ENCODE peak calls at places on chromosomes 4 and X, in seven cellular contexts. P is heart left ventricle, Q is Panc1, H is RWPE1, U is adrenal gland, G is AG04449, T is IMR-90. S is an unnamed sample.

GRCh38 chrX:123756320-123756719 is 23.5 kb upstream of the THOC2 start:
- DNase-seq in P (no peak), Q (no peak), H (no peak), U (peak), G (no peak), T (peak), S (no peak)

GRCh38 chr4:188930822-188931221 is 791.6 kb downstream of the TRIML1 start:
- DNase-seq in P (no peak), Q (no peak), H (no peak), U (no peak), G (no peak), T (no peak), S (peak)

GRCh38 chr4:135354876-135355275 is 1153.3 kb upstream of the PABPC4L start:
- DNase-seq in P (no peak), Q (no peak), H (no peak), U (no peak), G (peak), T (peak), S (no peak)

GRCh38 chrX:85243155-85243554 is 424 bp downstream of the SATL1 start:
- DNase-seq in P (no peak), Q (no peak), H (no peak), U (no peak), G (no peak), T (no peak), S (no peak)

GRCh38 chrX:123803331-123803983 is 56.4 kb upstream of the XIAP start:
- DNase-seq in P (peak), Q (peak), H (peak), U (peak), G (no peak), T (peak), S (peak)

GRCh38 chr4:15344041-15344440 is 83.8 kb upstream of the C1QTNF7 start:
- DNase-seq in P (no peak), Q (no peak), H (no peak), U (no peak), G (peak), T (peak), S (no peak)

GRCh38 chrX:108331126-108331909 is 106.9 kb downstream of the COL4A6 start:
- DNase-seq in P (no peak), Q (no peak), H (no peak), U (no peak), G (no peak), T (no peak), S (no peak)

GRCh38 chr4:3285558-3286334 is 7.1 kb upstream of the RGS12 start:
- DNase-seq in P (no peak), Q (no peak), H (peak), U (peak), G (no peak), T (peak), S (no peak)

GRCh38 chr4:147773261-147774184 is 41.6 kb downstream of the ARHGAP10 start:
- DNase-seq in P (no peak), Q (no peak), H (no peak), U (no peak), G (no peak), T (peak), S (no peak)

GRCh38 chrX:16946361-16946964 is at the start of gene REPS2:
- DNase-seq in P (peak), Q (no peak), H (peak), U (peak), G (no peak), T (peak), S (peak)

GRCh38 chr4:2795558-2796260 is 2.8 kb downstream of the SH3BP2 start:
- DNase-seq in P (peak), Q (no peak), H (no peak), U (no peak), G (no peak), T (no peak), S (peak)

GRCh38 chr4:163493643-163494359 is 689 bp upstream of the TMA16 start:
- DNase-seq in P (peak), Q (no peak), H (no peak), U (peak), G (no peak), T (no peak), S (no peak)

GRCh38 chrX:136268051-136269048 is 17.1 kb upstream of the MAP7D3 start:
- DNase-seq in P (peak), Q (no peak), H (peak), U (peak), G (no peak), T (peak), S (peak)

GRCh38 chrX:120568047-120568446 is 7.3 kb upstream of the CUL4B start:
- DNase-seq in P (no peak), Q (no peak), H (no peak), U (no peak), G (no peak), T (no peak), S (no peak)

GRCh38 chr4:54281060-54281781 is 52.1 kb downstream of the PDGFRA start:
- DNase-seq in P (peak), Q (no peak), H (peak), U (peak), G (peak), T (peak), S (no peak)

GRCh38 chr4:14915018-14915417 is 87.3 kb upstream of the CPEB2 start:
- DNase-seq in P (no peak), Q (no peak), H (no peak), U (no peak), G (no peak), T (no peak), S (no peak)

GRCh38 chr4:153634737-153635353 is 49.2 kb upstream of the TLR2 start:
- DNase-seq in P (no peak), Q (no peak), H (peak), U (no peak), G (no peak), T (peak), S (no peak)

GRCh38 chr4:140136509-140136908 is 17.5 kb downstream of the MAML3 start:
- DNase-seq in P (no peak), Q (no peak), H (peak), U (peak), G (no peak), T (peak), S (no peak)

GRCh38 chr4:26150948-26151347 is 169.9 kb upstream of the RBPJ start:
- DNase-seq in P (no peak), Q (no peak), H (peak), U (peak), G (no peak), T (peak), S (no peak)

GRCh38 chrX:2272337-2272736 is 228.4 kb downstream of the DHRSX start:
- DNase-seq in P (no peak), Q (no peak), H (no peak), U (no peak), G (no peak), T (no peak), S (no peak)

GRCh38 chrX:134774190-134775048 is 116.1 kb upstream of the PLAC1 start:
- DNase-seq in P (no peak), Q (no peak), H (no peak), U (no peak), G (no peak), T (peak), S (no peak)

GRCh38 chr4:25878676-25879075 is 15.9 kb upstream of the SEL1L3 start:
- DNase-seq in P (no peak), Q (no peak), H (no peak), U (no peak), G (no peak), T (no peak), S (no peak)

GRCh38 chr4:96352051-96352517 is 512.2 kb downstream of the PDHA2 start:
- DNase-seq in P (no peak), Q (peak), H (peak), U (no peak), G (no peak), T (no peak), S (peak)

GRCh38 chrX:46203115-46203514 is 342.1 kb downstream of the ZNF674 start:
- DNase-seq in P (no peak), Q (no peak), H (no peak), U (no peak), G (no peak), T (no peak), S (no peak)

GRCh38 chr4:186644316-186644638 is 79.4 kb downstream of the FAT1 start:
- DNase-seq in P (no peak), Q (no peak), H (no peak), U (no peak), G (no peak), T (no peak), S (no peak)

GRCh38 chrX:26557691-26558321 is 341.8 kb downstream of the MAGEB5 start:
- DNase-seq in P (no peak), Q (no peak), H (no peak), U (no peak), G (no peak), T (no peak), S (no peak)

GRCh38 chrX:118847676-118848075 is 24.1 kb downstream of the ZCCHC12 start:
- DNase-seq in P (no peak), Q (peak), H (peak), U (no peak), G (no peak), T (peak), S (peak)

GRCh38 chr4:153232768-153233167 is 28.5 kb downstream of the TRIM2 start:
- DNase-seq in P (peak), Q (no peak), H (no peak), U (no peak), G (no peak), T (no peak), S (peak)

GRCh38 chrX:129678176-129678880 is 23.6 kb upstream of the APLN start:
- DNase-seq in P (peak), Q (no peak), H (no peak), U (peak), G (no peak), T (no peak), S (no peak)

GRCh38 chr4:8284391-8284790 is 14.8 kb downstream of the HTRA3 start:
- DNase-seq in P (no peak), Q (no peak), H (no peak), U (no peak), G (no peak), T (no peak), S (no peak)

GRCh38 chr4:55398966-55399365 is 3.2 kb downstream of the TMEM165 start:
- DNase-seq in P (no peak), Q (no peak), H (no peak), U (no peak), G (no peak), T (peak), S (no peak)

GRCh38 chr4:56286763-56287162 is 100.5 kb downstream of the AASDH start:
- DNase-seq in P (no peak), Q (no peak), H (no peak), U (no peak), G (no peak), T (no peak), S (no peak)

GRCh38 chr4:121195649-121196048 is 31.5 kb upstream of the TNIP3 start:
- DNase-seq in P (no peak), Q (no peak), H (no peak), U (no peak), G (no peak), T (no peak), S (no peak)

GRCh38 chr4:150242820-150243458 is 164.7 kb downstream of the DCLK2 start:
- DNase-seq in P (no peak), Q (peak), H (peak), U (peak), G (no peak), T (peak), S (peak)

GRCh38 chr4:86497131-86497530 is 97.0 kb upstream of the PTPN13 start:
- DNase-seq in P (no peak), Q (no peak), H (peak), U (no peak), G (no peak), T (no peak), S (no peak)

GRCh38 chr4:40608628-40609027 is 21.0 kb downstream of the RBM47 start:
- DNase-seq in P (no peak), Q (no peak), H (no peak), U (no peak), G (peak), T (peak), S (no peak)

GRCh38 chr4:55405073-55405472 is 9.3 kb downstream of the TMEM165 start:
- DNase-seq in P (no peak), Q (no peak), H (no peak), U (peak), G (no peak), T (no peak), S (no peak)

GRCh38 chr4:123232439-123232838 is 164.2 kb upstream of the SPRY1 start:
- DNase-seq in P (no peak), Q (no peak), H (no peak), U (no peak), G (peak), T (peak), S (no peak)

GRCh38 chr4:134470544-134470943 is 269.0 kb upstream of the PABPC4L start:
- DNase-seq in P (peak), Q (no peak), H (no peak), U (peak), G (no peak), T (no peak), S (peak)

GRCh38 chrX:104987063-104987462 is 233.4 kb downstream of the TEX13A start:
- DNase-seq in P (no peak), Q (no peak), H (peak), U (no peak), G (no peak), T (no peak), S (no peak)

DNA sequence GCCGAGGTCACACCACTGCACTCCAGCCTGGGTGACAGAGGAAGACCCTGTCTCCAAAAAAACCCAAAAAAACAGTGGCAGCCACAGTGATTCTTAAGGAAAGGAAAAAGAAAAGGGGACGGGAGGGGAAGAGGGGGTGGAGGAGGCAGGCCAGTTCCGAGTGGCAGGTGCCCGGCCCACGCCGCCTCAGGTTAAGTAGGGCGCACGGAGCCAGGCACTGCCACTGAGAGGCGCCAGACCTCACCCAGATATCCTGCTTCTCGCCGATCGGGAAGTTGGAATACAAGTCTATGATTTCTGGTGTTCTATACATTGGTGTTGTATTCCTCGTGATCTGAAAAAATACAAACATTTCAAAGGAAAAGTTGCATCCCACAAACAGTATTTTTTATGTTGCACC is 35.9 kb downstream of the GAK start:
- DNase-seq in P (no peak), Q (no peak), H (no peak), U (no peak), G (no peak), T (no peak), S (no peak)
- TF ChIP-seq CTCF in P (no peak), Q (no peak), H (no peak), U (no peak), G (no peak), T (no peak), S (no peak)

GRCh38 chrX:53283567-53283966 is 2.2 kb upstream of the IQSEC2 start:
- DNase-seq in P (no peak), Q (no peak), H (no peak), U (no peak), G (no peak), T (no peak), S (no peak)

GRCh38 chrX:53284684-53285447 is 3.5 kb upstream of the IQSEC2 start:
- DNase-seq in P (peak), Q (no peak), H (no peak), U (peak), G (no peak), T (peak), S (peak)

GRCh38 chrX:53282313-53282712 is 929 bp upstream of the IQSEC2 start:
- DNase-seq in P (no peak), Q (no peak), H (no peak), U (no peak), G (no peak), T (no peak), S (no peak)

GRCh38 chrX:53281321-53281822 is at the start of gene IQSEC2:
- DNase-seq in P (peak), Q (no peak), H (peak), U (peak), G (no peak), T (peak), S (peak)

GRCh38 chrX:53283099-53283498 is 1.7 kb upstream of the IQSEC2 start:
- DNase-seq in P (no peak), Q (no peak), H (no peak), U (no peak), G (no peak), T (no peak), S (no peak)
- TF ChIP-seq CTCF in P (no peak), Q (no peak), H (no peak), U (no peak), G (no peak), T (no peak), S (no peak)

DNA sequence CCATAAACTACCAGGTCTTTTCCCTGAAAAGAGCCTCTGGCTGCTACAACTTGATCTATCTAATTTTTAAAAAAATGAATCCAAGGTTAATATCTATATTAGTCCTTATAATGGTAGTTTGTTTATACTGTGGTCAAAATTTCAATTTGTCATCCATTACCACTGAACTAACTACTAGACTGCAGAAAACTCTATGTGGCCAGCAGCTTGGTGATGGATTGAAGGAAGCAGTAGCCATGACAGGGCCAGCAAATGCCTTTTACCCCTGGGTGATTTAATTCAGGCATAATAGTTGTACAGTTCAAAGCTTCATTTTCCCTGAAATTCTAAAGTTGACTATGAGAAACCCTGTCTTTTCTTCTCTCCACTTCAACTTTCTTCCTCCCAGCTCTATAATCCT is 30.4 kb upstream of the PPARGC1A start:
- DNase-seq in P (no peak), Q (no peak), H (no peak), U (no peak), G (no peak), T (no peak), S (no peak)
- TF ChIP-seq CTCF in P (no peak), Q (no peak), H (no peak), U (no peak), G (no peak), T (no peak), S (no peak)

GRCh38 chr4:118012142-118012541 is 22.1 kb upstream of the NDST3 start:
- DNase-seq in P (no peak), Q (no peak), H (no peak), U (no peak), G (no peak), T (peak), S (no peak)
- TF ChIP-seq CTCF in P (no peak), Q (peak), H (no peak), U (no peak), G (no peak), T (peak), S (peak)